ENCODE peak calls at places on chromosomes 13 and 19, in six cellular contexts. M, F, L, O, A and P are unnamed samples.

GRCh38 chr13:105311094-105311493 is 1224.4 kb downstream of the EFNB2 start:
- DNase-seq in M (no peak), F (no peak), L (no peak), O (peak; percentile 26), A (no peak), P (peak; percentile 34)

GRCh38 chr13:110388141-110388943 is 81.3 kb downstream of the COL4A2 start:
- DNase-seq in M (no peak), F (no peak), L (peak; percentile 93), O (peak; percentile 58), A (peak; percentile 85), P (peak; percentile 67)

GRCh38 chr13:23637813-23638212 is 67.6 kb downstream of the TNFRSF19 start:
- DNase-seq in M (no peak), F (no peak), L (no peak), O (no peak), A (no peak), P (no peak)

GRCh38 chr19:43470288-43470687 is 4.9 kb upstream of the LYPD3 start:
- DNase-seq in M (peak; percentile 91), F (no peak), L (peak; percentile 71), O (peak; percentile 62), A (no peak), P (peak; percentile 87)

GRCh38 chr13:45889582-45890243 is 38.2 kb upstream of the SIAH3 start:
- DNase-seq in M (no peak), F (no peak), L (no peak), O (no peak), A (no peak), P (no peak)

GRCh38 chr13:78228940-78229339 is 310.3 kb upstream of the EDNRB start:
- DNase-seq in M (no peak), F (no peak), L (peak; percentile 54), O (no peak), A (no peak), P (no peak)

GRCh38 chr19:3324405-3324856 is 42.0 kb upstream of the NFIC start:
- DNase-seq in M (peak; percentile 55), F (peak; percentile 57), L (peak; percentile 50), O (no peak), A (peak; percentile 94), P (peak; percentile 35)

GRCh38 chr13:75770164-75771145 is 134.3 kb downstream of the LMO7 start:
- DNase-seq in M (no peak), F (no peak), L (peak; percentile 29), O (peak; percentile 64), A (no peak), P (peak; percentile 54)

GRCh38 chr19:49528211-49528771 is 488 bp downstream of the RCN3 start:
- DNase-seq in M (no peak), F (no peak), L (peak; percentile 77), O (no peak), A (no peak), P (no peak)

GRCh38 chr19:58042709-58043340 is 9.0 kb downstream of the ZSCAN1 start:
- DNase-seq in M (no peak), F (no peak), L (no peak), O (no peak), A (no peak), P (no peak)

GRCh38 chr19:49915271-49915670 is 13.7 kb upstream of the ATF5 start:
- DNase-seq in M (no peak), F (no peak), L (no peak), O (no peak), A (no peak), P (no peak)

GRCh38 chr19:52993342-52994178 is 20.2 kb upstream of the ERVV-1 start:
- DNase-seq in M (peak; percentile 78), F (peak; percentile 40), L (peak; percentile 85), O (peak; percentile 53), A (peak; percentile 95), P (peak; percentile 82)

GRCh38 chr13:83825676-83826075 is 56.6 kb downstream of the SLITRK1 start:
- DNase-seq in M (no peak), F (no peak), L (no peak), O (no peak), A (no peak), P (no peak)

GRCh38 chr13:110257408-110257807 is 49.5 kb downstream of the COL4A1 start:
- DNase-seq in M (no peak), F (peak; percentile 13), L (no peak), O (no peak), A (no peak), P (no peak)

GRCh38 chr13:38804536-38804935 is 117.7 kb downstream of the FREM2 start:
- DNase-seq in M (no peak), F (no peak), L (peak; percentile 0), O (peak; percentile 72), A (no peak), P (peak; percentile 53)

GRCh38 chr13:48320906-48321510 is 17.5 kb downstream of the RB1 start:
- DNase-seq in M (no peak), F (no peak), L (no peak), O (no peak), A (peak; percentile 74), P (no peak)

DNA sequence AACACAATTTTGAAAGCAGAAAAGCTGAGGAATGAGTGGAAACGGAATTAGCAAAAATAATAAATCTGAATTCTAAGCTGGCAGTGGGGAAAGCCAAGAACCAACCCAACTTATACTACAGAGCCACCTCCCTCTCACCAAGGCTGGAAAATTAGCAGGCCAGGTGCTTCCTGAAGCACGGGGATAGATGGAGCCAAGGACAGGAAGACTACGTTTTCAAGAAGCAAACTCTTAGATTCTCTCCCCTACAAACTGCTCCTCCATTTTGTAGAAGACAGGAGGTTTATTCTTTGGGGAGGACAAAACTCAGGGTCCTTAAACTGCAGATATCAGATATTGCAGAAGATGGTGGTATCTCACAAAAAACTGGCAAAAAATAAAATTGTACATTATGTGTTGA is 8.8 kb downstream of the CCDC70 start:
- DNase-seq in M (no peak), F (no peak), L (no peak), O (no peak), A (no peak), P (no peak)
- H3K4me3 ChIP-seq in M (no peak overlapping the region), F (no peak overlapping the region), L (no peak overlapping the region), O (no peak overlapping the region), A (no peak overlapping the region), P (no peak overlapping the region)

GRCh38 chr19:46623915-46624502 is 880 bp downstream of the PTGIR start:
- DNase-seq in M (no peak), F (no peak), L (no peak), O (no peak), A (no peak), P (no peak)
- H3K4me3 ChIP-seq in M (no peak overlapping the region), F (peak overlapping the region; percentile 49), L (peak overlapping the region; percentile 44), O (no peak overlapping the region), A (no peak overlapping the region), P (no peak overlapping the region)

DNA sequence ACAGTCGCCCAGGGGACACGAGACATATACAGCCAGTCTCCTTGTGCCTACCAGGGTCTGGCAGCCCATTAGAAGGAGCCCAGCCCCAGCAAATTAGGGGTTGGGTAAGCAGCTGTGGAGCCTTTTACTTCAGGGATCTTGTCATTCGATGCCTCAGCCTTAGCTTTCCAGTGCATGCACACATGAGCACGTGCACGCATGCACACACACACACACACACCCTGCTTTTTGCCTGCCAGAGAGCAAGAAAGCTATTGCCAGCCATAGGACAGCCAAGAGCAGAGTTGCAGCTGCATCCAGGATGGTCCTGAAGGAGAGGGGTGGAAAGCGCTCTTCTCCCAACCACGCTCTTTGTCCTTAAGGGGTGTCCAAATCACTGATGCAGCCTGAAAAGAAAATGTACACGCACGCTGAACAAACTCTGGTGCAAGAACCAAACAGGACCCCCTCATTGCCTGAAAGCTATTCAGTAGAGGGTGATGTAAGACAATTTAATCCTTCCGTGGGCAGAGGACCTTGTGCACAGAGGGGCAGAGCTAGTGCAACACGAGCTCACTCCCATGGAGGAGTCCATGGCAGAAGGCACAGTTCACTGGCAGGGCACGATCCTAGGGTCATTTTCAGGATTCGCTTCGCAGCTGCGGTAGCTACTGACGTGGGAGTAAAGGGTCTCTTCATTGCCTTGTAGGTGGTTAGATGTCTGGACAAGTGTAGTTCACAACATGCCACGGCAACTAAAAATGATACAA is 208.0 kb downstream of the FOXO1 start:
- DNase-seq in M (no peak), F (no peak), L (no peak), O (no peak), A (no peak), P (no peak)
- H3K4me3 ChIP-seq in M (no peak overlapping the region), F (no peak overlapping the region), L (no peak overlapping the region), O (no peak overlapping the region), A (no peak overlapping the region), P (no peak overlapping the region)

DNA sequence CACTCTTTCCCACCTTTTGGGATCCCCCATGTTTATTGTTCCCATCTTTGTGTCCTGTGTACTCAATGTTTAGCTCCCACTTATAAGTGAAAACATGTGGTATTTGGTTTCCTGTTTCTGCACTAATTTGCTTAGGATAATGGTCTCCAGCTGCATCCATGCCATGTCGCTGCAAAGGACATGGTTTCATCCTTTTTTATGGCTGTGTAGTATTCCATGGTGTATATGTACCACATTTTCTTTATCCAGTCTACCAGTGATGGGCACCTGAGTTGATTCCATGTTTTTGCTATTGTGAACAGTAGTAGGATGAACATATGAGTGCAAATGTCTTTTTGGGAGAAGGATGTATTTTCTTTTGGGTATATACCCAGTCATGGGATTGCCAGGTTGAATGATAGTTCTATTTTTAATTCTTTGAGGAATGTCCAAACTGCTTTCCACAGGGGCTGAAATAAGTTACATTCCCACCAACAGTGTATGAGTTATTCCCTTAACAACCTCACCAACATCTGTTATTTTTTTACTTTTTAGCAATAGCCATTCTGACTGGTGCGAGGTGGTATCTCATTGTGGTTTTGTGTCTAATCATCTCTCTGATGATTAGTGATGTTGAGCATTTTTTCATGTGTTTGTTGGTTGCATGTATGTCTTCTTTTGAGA is 55.7 kb upstream of the MEDAG start:
- DNase-seq in M (no peak), F (no peak), L (peak; percentile 28), O (no peak), A (no peak), P (no peak)
- H3K4me3 ChIP-seq in M (no peak overlapping the region), F (no peak overlapping the region), L (no peak overlapping the region), O (no peak overlapping the region), A (no peak overlapping the region), P (no peak overlapping the region)

GRCh38 chr19:5686326-5686646 is 3.8 kb upstream of the RPL36 start:
- DNase-seq in M (no peak), F (no peak), L (no peak), O (no peak), A (no peak), P (no peak)
- H3K4me3 ChIP-seq in M (peak overlapping the region; percentile 56), F (peak overlapping the region; percentile 50), L (no peak overlapping the region), O (peak overlapping the region; percentile 64), A (no peak overlapping the region), P (peak overlapping the region; percentile 55)